ENCODE peak calls at places on chromosomes 3 and 15, in seven cellular contexts. Q is choroid plexus epithelial cell, L is AG10803, Z is GM20000, E is glutamatergic neuron, H is GM03348, I is stomach. M is an unnamed sample.

GRCh38 chr3:163056874-163057497 is 1560.4 kb downstream of the OTOL1 start:
- DNase-seq in I (peak), E (peak), L (peak), Q (peak), H (peak), Z (peak), M (peak)

GRCh38 chr3:129624347-129625070 is 18.0 kb upstream of the PLXND1 start:
- DNase-seq in Z (no peak), L (peak), I (no peak), H (peak), E (peak), Q (peak), M (no peak)

GRCh38 chr3:66047321-66048050 is 8.8 kb upstream of the MAGI1 start:
- DNase-seq in Z (no peak), Q (peak), L (peak), H (peak), I (no peak), E (no peak), M (peak)

GRCh38 chr3:182837855-182838454 is 44.7 kb downstream of the ATP11B start:
- DNase-seq in E (no peak), Q (peak), I (no peak), L (peak), H (peak), Z (no peak), M (no peak)

GRCh38 chr15:31606942-31607497 is 280.4 kb downstream of the KLF13 start:
- DNase-seq in Q (no peak), H (no peak), L (peak), Z (no peak), I (no peak), E (no peak), M (no peak)

GRCh38 chr3:152146461-152146860 is 122.3 kb upstream of the MBNL1 start:
- DNase-seq in I (no peak), E (no peak), H (no peak), L (no peak), Z (no peak), Q (no peak), M (no peak)

GRCh38 chr3:34260266-34260990 is 462.0 kb downstream of the PDCD6IP start:
- DNase-seq in Z (peak), E (peak), Q (peak), L (peak), H (peak), I (peak), M (peak)

GRCh38 chr3:135165260-135165659 is 370.2 kb downstream of the EPHB1 start:
- DNase-seq in Z (no peak), L (no peak), I (no peak), E (no peak), Q (no peak), H (no peak), M (no peak)

GRCh38 chr15:29570121-29570930 is 251.9 kb downstream of the TJP1 start:
- DNase-seq in L (peak), Z (peak), H (peak), Q (peak), I (no peak), E (peak), M (no peak)

GRCh38 chr15:77517579-77517978 is 96.9 kb downstream of the HMG20A start:
- DNase-seq in E (no peak), Z (no peak), L (no peak), H (no peak), Q (no peak), I (no peak), M (no peak)

GRCh38 chr3:111521881-111522280 is 20.1 kb upstream of the CD96 start:
- DNase-seq in Z (no peak), Q (no peak), E (no peak), H (peak), L (peak), I (no peak), M (no peak)

GRCh38 chr15:41862515-41863116 is 24.0 kb downstream of the PLA2G4B start:
- DNase-seq in H (no peak), Z (no peak), L (no peak), E (no peak), I (peak), Q (no peak), M (no peak)

GRCh38 chr3:71133874-71134273 is 449.7 kb downstream of the FOXP1 start:
- DNase-seq in E (no peak), L (no peak), Q (no peak), Z (no peak), I (no peak), H (no peak), M (no peak)

GRCh38 chr15:59779110-59779509 is 90.0 kb upstream of the BNIP2 start:
- DNase-seq in Z (no peak), Q (no peak), L (no peak), E (no peak), I (no peak), H (no peak), M (no peak)

GRCh38 chr15:99509686-99510461 is 55.9 kb upstream of the MEF2A start:
- DNase-seq in E (no peak), Z (no peak), I (no peak), Q (no peak), L (peak), H (no peak), M (no peak)

GRCh38 chr15:34182942-34183341 is 27.0 kb downstream of the KATNBL1 start:
- DNase-seq in Q (no peak), H (no peak), E (no peak), L (no peak), I (no peak), Z (no peak), M (no peak)

GRCh38 chr15:80031841-80032240 is 27.6 kb upstream of the ZFAND6 start:
- DNase-seq in L (no peak), Z (peak), I (no peak), H (no peak), Q (no peak), E (no peak), M (no peak)

GRCh38 chr3:143040264-143040879 is 39.0 kb downstream of the U2SURP start:
- DNase-seq in Q (peak), H (peak), I (no peak), Z (no peak), E (no peak), L (peak), M (no peak)